ENCODE peak calls at places on chromosomes 5 and 9, in five cellular contexts. One of them, this sample, is unnamed.

GRCh38 chr9:76530458-76531100 is 71.6 kb downstream of the GCNT1 start:
- DNase-seq in transverse colon: no peak
- DNase-seq in uterus: no peak
- DNase-seq in body of pancreas: no peak
- DNase-seq in GM12878: no peak
- DNase-seq in this sample: no peak

GRCh38 chr9:426264-426663 is 211.6 kb downstream of the DOCK8 start:
- DNase-seq in GM12878: no peak
- DNase-seq in transverse colon: no peak
- DNase-seq in uterus: no peak
- DNase-seq in body of pancreas: no peak
- DNase-seq in this sample: no peak

GRCh38 chr5:41637869-41638268 is 127.5 kb upstream of the PLCXD3 start:
- DNase-seq in transverse colon: no peak
- DNase-seq in GM12878: no peak
- DNase-seq in body of pancreas: no peak
- DNase-seq in uterus: no peak
- DNase-seq in this sample: no peak

GRCh38 chr5:52148679-52149078 is 639.0 kb upstream of the ITGA1 start:
- DNase-seq in transverse colon: no peak
- DNase-seq in GM12878: no peak
- DNase-seq in uterus: no peak
- DNase-seq in body of pancreas: no peak
- DNase-seq in this sample: no peak

GRCh38 chr9:129280236-129281231 is 102.5 kb upstream of the IER5L start:
- DNase-seq in GM12878: no peak
- DNase-seq in uterus: no peak
- DNase-seq in transverse colon: peak
- DNase-seq in body of pancreas: peak
- DNase-seq in this sample: no peak

GRCh38 chr9:37429441-37430285 is 7.2 kb downstream of the GRHPR start:
- DNase-seq in transverse colon: no peak
- DNase-seq in GM12878: no peak
- DNase-seq in body of pancreas: no peak
- DNase-seq in uterus: no peak
- DNase-seq in this sample: no peak

GRCh38 chr5:96023518-96023917 is 61.9 kb upstream of the ELL2 start:
- DNase-seq in body of pancreas: no peak
- DNase-seq in transverse colon: no peak
- DNase-seq in uterus: no peak
- DNase-seq in GM12878: no peak
- DNase-seq in this sample: peak

GRCh38 chr5:55276771-55277170 is 30.7 kb downstream of the DHX29 start:
- DNase-seq in GM12878: no peak
- DNase-seq in uterus: no peak
- DNase-seq in body of pancreas: no peak
- DNase-seq in transverse colon: no peak
- DNase-seq in this sample: peak

GRCh38 chr5:126628102-126628501 is 27.4 kb downstream of the PHAX start:
- DNase-seq in GM12878: no peak
- DNase-seq in transverse colon: no peak
- DNase-seq in body of pancreas: no peak
- DNase-seq in uterus: no peak
- DNase-seq in this sample: no peak

GRCh38 chr5:56693220-56693579 is 122.1 kb upstream of the MAP3K1 start:
- DNase-seq in transverse colon: no peak
- DNase-seq in body of pancreas: no peak
- DNase-seq in GM12878: no peak
- DNase-seq in uterus: no peak
- DNase-seq in this sample: no peak

GRCh38 chr9:79711874-79712273 is 140.1 kb downstream of the TLE4 start:
- DNase-seq in body of pancreas: no peak
- DNase-seq in uterus: no peak
- DNase-seq in transverse colon: no peak
- DNase-seq in GM12878: no peak
- DNase-seq in this sample: no peak

GRCh38 chr5:96652769-96653455 is 9.3 kb upstream of the CAST start:
- DNase-seq in transverse colon: no peak
- DNase-seq in body of pancreas: no peak
- DNase-seq in GM12878: no peak
- DNase-seq in uterus: no peak
- DNase-seq in this sample: no peak

GRCh38 chr9:134284273-134284672 is 42.0 kb upstream of the RXRA start:
- DNase-seq in transverse colon: no peak
- DNase-seq in body of pancreas: peak
- DNase-seq in GM12878: no peak
- DNase-seq in uterus: no peak
- DNase-seq in this sample: peak

GRCh38 chr5:36710039-36710438 is 103.6 kb downstream of the SLC1A3 start:
- DNase-seq in transverse colon: no peak
- DNase-seq in body of pancreas: no peak
- DNase-seq in GM12878: no peak
- DNase-seq in uterus: no peak
- DNase-seq in this sample: no peak

GRCh38 chr9:135797507-135798302 is 95.7 kb downstream of the KCNT1 start:
- DNase-seq in body of pancreas: peak
- DNase-seq in uterus: no peak
- DNase-seq in transverse colon: no peak
- DNase-seq in GM12878: no peak
- DNase-seq in this sample: peak

GRCh38 chr9:3894764-3895163 is 369.0 kb upstream of the RFX3 start:
- DNase-seq in transverse colon: no peak
- DNase-seq in uterus: no peak
- DNase-seq in body of pancreas: no peak
- DNase-seq in GM12878: no peak
- DNase-seq in this sample: no peak

GRCh38 chr5:174829511-174829864 is 105.1 kb downstream of the MSX2 start:
- DNase-seq in uterus: no peak
- DNase-seq in transverse colon: no peak
- DNase-seq in body of pancreas: no peak
- DNase-seq in GM12878: no peak
- DNase-seq in this sample: no peak

GRCh38 chr5:143207563-143208364 is 195.7 kb downstream of the NR3C1 start:
- DNase-seq in uterus: no peak
- DNase-seq in transverse colon: no peak
- DNase-seq in body of pancreas: no peak
- DNase-seq in GM12878: peak
- DNase-seq in this sample: no peak
- TF ChIP-seq POLR2A in uterus: no peak
- TF ChIP-seq POLR2A in transverse colon: no peak
- TF ChIP-seq POLR2A in body of pancreas: no peak
- TF ChIP-seq POLR2A in GM12878: peak
- TF ChIP-seq POLR2A in this sample: no peak

GRCh38 chr5:6721442-6721841 is 8.2 kb downstream of the TENT4A start:
- DNase-seq in uterus: no peak
- DNase-seq in GM12878: no peak
- DNase-seq in transverse colon: no peak
- DNase-seq in body of pancreas: no peak
- DNase-seq in this sample: no peak
- TF ChIP-seq POLR2A in uterus: no peak
- TF ChIP-seq POLR2A in GM12878: no peak
- TF ChIP-seq POLR2A in transverse colon: no peak
- TF ChIP-seq POLR2A in body of pancreas: no peak
- TF ChIP-seq POLR2A in this sample: no peak

DNA sequence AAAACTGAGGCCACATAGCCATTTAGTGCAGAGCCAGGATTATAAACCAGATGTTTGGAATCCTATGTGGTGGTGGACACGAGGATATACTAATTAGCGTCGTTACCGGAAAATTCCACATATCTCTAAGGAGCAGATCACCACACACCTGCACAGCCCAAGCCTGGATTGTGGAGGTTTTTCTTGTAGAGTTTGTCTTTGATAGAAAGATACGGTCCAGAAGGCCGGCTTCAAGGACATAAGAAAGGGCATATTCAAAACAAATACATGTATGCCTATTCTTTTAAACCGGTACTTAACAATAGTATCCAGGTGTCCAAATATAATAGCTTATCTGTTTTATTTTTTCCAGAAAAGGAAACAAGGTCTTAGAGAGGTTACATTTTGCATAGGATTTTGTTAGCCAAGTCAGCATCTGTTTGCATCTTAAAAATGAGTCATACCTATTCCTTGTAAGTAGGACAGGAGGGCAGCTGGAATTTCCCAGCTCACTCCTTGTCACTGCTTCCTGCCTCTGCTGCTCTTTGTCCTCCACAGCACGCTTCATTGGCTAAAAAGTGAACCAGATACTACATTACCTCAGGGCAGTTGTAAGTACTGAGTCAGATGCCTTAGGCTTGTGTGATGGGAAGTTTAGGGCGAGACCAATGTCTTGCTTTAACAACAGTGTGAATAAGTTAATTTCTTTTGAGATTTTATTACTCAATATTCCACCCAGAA is 3.6 kb downstream of the TMC1 start:
- DNase-seq in body of pancreas: peak
- DNase-seq in GM12878: peak
- DNase-seq in uterus: peak
- DNase-seq in transverse colon: peak
- DNase-seq in this sample: peak
- TF ChIP-seq POLR2A in body of pancreas: no peak
- TF ChIP-seq POLR2A in GM12878: no peak
- TF ChIP-seq POLR2A in uterus: peak
- TF ChIP-seq POLR2A in transverse colon: no peak
- TF ChIP-seq POLR2A in this sample: no peak

DNA sequence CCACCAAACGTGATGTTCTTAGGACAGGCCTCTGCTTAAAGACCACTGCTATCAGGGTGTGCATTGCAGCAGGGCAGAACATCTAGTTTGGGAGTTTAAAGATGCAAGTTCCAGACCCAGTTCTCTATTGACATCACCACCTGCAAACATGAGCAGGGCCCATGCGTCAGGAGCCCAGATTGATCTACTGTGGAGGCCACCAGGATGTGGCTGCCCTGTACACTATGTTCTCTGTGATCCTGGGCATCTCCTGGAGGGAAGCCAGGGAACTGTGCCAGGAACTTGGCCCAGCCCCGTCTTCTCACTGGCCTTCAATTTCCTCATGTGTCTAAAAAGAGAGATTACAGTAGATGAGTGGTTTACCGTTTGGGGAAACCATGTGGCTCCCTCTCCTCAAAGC is 87.1 kb downstream of the PDE6A start:
- DNase-seq in body of pancreas: peak
- DNase-seq in GM12878: no peak
- DNase-seq in uterus: peak
- DNase-seq in transverse colon: peak
- DNase-seq in this sample: peak
- TF ChIP-seq POLR2A in body of pancreas: no peak
- TF ChIP-seq POLR2A in GM12878: no peak
- TF ChIP-seq POLR2A in uterus: no peak
- TF ChIP-seq POLR2A in transverse colon: no peak
- TF ChIP-seq POLR2A in this sample: no peak

DNA sequence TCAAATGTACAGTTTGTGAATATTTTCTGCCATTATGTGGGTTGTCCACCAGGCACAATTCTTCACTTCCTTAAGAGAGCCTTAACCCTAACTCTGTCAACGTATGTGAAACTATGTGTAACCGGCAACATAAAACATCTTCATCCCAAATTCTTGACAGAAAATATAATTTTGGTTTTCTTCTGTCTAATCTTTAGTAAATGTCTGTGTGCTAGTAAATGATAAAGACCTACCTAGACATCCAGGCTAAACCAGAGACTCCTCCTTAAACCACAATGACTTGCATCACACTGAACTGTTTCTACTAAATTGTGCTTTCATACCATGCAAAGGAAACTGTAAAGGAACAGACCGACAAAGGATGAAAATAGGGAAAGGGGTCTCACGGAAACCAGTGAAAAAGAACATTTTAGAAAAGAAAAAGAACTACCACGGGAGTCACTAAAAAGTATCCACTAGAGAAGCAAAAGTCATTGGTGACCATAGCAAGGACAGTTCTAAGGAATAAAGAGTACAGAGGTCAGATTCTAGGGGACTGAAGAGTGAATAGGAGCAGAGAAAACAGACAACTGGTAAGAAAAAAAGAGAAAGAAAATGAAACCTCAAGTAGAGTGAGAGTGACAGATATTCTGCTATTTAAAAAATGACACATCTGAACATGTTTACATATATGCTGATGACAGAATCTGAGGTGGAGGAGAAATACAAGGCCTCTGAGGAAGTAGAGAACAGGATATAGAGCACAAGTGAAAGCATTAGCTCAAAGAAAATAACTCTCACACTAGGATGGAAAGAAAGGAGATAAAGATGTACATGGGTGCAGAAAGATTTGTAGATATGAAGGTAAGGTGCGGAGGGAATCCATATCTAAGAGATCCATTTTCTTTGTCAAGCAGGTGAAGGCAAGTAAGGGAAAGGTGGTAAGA is 49.4 kb downstream of the FNIP1 start:
- DNase-seq in body of pancreas: no peak
- DNase-seq in transverse colon: no peak
- DNase-seq in uterus: no peak
- DNase-seq in GM12878: no peak
- DNase-seq in this sample: no peak
- TF ChIP-seq POLR2A in body of pancreas: no peak
- TF ChIP-seq POLR2A in transverse colon: no peak
- TF ChIP-seq POLR2A in uterus: no peak
- TF ChIP-seq POLR2A in GM12878: no peak
- TF ChIP-seq POLR2A in this sample: no peak

This sample was measured in H54.